ENCODE peak calls at places on chromosomes 1 and 21, in five cellular contexts. Q is Peyer's patch, N is RWPE1, L is iris pigment epithelial cell, G is T-cell. K is an unnamed sample.

GRCh38 chr1:202713110-202713509 is 2.9 kb upstream of the SYT2 start:
- DNase-seq in Q (no peak), N (peak), L (no peak), G (no peak), K (no peak)

GRCh38 chr1:207009945-207010344 is 22.6 kb downstream of the C1orf116 start:
- DNase-seq in Q (no peak), N (no peak), L (no peak), G (no peak), K (no peak)

GRCh38 chr1:3908886-3909517 is 8.9 kb upstream of the C1orf174 start:
- DNase-seq in Q (no peak), N (no peak), L (no peak), G (no peak), K (no peak)

GRCh38 chr1:31650161-31650560 is 5.5 kb upstream of the PEF1 start:
- DNase-seq in Q (no peak), N (no peak), L (no peak), G (no peak), K (no peak)

GRCh38 chr1:33259879-33260278 is 3.6 kb downstream of the ZNF362 start:
- DNase-seq in Q (no peak), N (no peak), L (no peak), G (no peak), K (no peak)

GRCh38 chr1:179080866-179081695 is 789 bp upstream of the TOR3A start:
- DNase-seq in Q (no peak), N (no peak), L (no peak), G (peak), K (peak)

GRCh38 chr1:159089184-159089791 is 12.7 kb upstream of the AIM2 start:
- DNase-seq in Q (no peak), N (no peak), L (no peak), G (no peak), K (no peak)

GRCh38 chr1:12464627-12465056 is 153.4 kb downstream of the DHRS3 start:
- DNase-seq in Q (no peak), N (no peak), L (peak), G (no peak), K (no peak)

GRCh38 chr1:230977781-230978490 is 725 bp downstream of the TTC13 start:
- DNase-seq in Q (peak), N (peak), L (peak), G (no peak), K (no peak)

GRCh38 chr1:184974086-184974836 is at the start of gene NIBAN1:
- DNase-seq in Q (peak), N (peak), L (peak), G (peak), K (peak)

GRCh38 chr1:28259252-28259934 is at the start of gene SESN2:
- DNase-seq in Q (peak), N (peak), L (peak), G (peak), K (peak)

GRCh38 chr1:153434746-153435455 is 18.6 kb downstream of the S100A7A start:
- DNase-seq in Q (no peak), N (no peak), L (no peak), G (no peak), K (no peak)

GRCh38 chr1:98278055-98278454 is 357.2 kb upstream of the DPYD start:
- DNase-seq in Q (no peak), N (no peak), L (no peak), G (no peak), K (no peak)

GRCh38 chr21:33419538-33420123 is 16.4 kb downstream of the IFNGR2 start:
- DNase-seq in Q (no peak), N (no peak), L (peak), G (no peak), K (no peak)

GRCh38 chr1:167766538-167766937 is 44.8 kb downstream of the MPZL1 start:
- DNase-seq in Q (no peak), N (no peak), L (no peak), G (no peak), K (no peak)

GRCh38 chr1:203934027-203934426 is 72.6 kb downstream of the SNRPE start:
- DNase-seq in Q (no peak), N (peak), L (no peak), G (no peak), K (no peak)

GRCh38 chr1:22582670-22583635 is 19.7 kb downstream of the EPHA8 start:
- DNase-seq in Q (no peak), N (no peak), L (no peak), G (no peak), K (no peak)

GRCh38 chr1:173414539-173414938 is 62.6 kb upstream of the PRDX6 start:
- DNase-seq in Q (no peak), N (no peak), L (no peak), G (no peak), K (no peak)

GRCh38 chr1:246214708-246215504 is 292.2 kb downstream of the SMYD3 start:
- DNase-seq in Q (no peak), N (no peak), L (peak), G (no peak), K (peak)

GRCh38 chr21:45409466-45410150 is 4.6 kb downstream of the COL18A1 start:
- DNase-seq in Q (no peak), N (peak), L (no peak), G (no peak), K (no peak)

GRCh38 chr1:35556494-35557117 is 597 bp downstream of the KIAA0319L start:
- DNase-seq in Q (no peak), N (no peak), L (no peak), G (no peak), K (no peak)

GRCh38 chr1:29022615-29023014 is 101.1 kb downstream of the TMEM200B start:
- DNase-seq in Q (no peak), N (no peak), L (no peak), G (no peak), K (no peak)

GRCh38 chr1:220734571-220735326 is 13.4 kb upstream of the MTARC2 start:
- DNase-seq in Q (no peak), N (peak), L (peak), G (no peak), K (no peak)

GRCh38 chr1:154791292-154792278 is 78.5 kb downstream of the KCNN3 start:
- DNase-seq in Q (peak), N (peak), L (peak), G (peak), K (no peak)

GRCh38 chr1:153447498-153448170 is 12.8 kb downstream of the S100A7 start:
- DNase-seq in Q (no peak), N (peak), L (peak), G (no peak), K (no peak)

GRCh38 chr1:45359882-45360513 is 19.8 kb upstream of the MUTYH start:
- DNase-seq in Q (peak), N (peak), L (peak), G (peak), K (no peak)

GRCh38 chr1:189851806-189852367 is 625.8 kb downstream of the BRINP3 start:
- DNase-seq in Q (no peak), N (no peak), L (no peak), G (no peak), K (no peak)

GRCh38 chr1:230368871-230369270 is 57.3 kb downstream of the PGBD5 start:
- DNase-seq in Q (no peak), N (no peak), L (no peak), G (no peak), K (no peak)

GRCh38 chr1:70504821-70505193 is 93.7 kb downstream of the CTH start:
- DNase-seq in Q (no peak), N (no peak), L (peak), G (no peak), K (no peak)

GRCh38 chr1:154454391-154455120 is 47.5 kb upstream of the TDRD10 start:
- DNase-seq in Q (no peak), N (no peak), L (no peak), G (no peak), K (no peak)